ENCODE peak calls at places on chromosome 15, in seven cellular contexts. E, W, H, C, L, V and Q are unnamed samples.

GRCh38 chr15:32028921-32029320 is 1.4 kb upstream of the CHRNA7 start:
- DNase-seq in E (no peak), W (peak; percentile 62), H (no peak), C (no peak), L (no peak), V (no peak), Q (no peak)

GRCh38 chr15:75232826-75233503 is 25.2 kb upstream of the GOLGA6C start:
- DNase-seq in E (no peak), W (no peak), H (no peak), C (no peak), L (no peak), V (no peak), Q (no peak)

GRCh38 chr15:64699767-64700388 is 75.5 kb downstream of the RBPMS2 start:
- DNase-seq in E (peak; percentile 51), W (peak; percentile 49), H (no peak), C (peak; percentile 63), L (no peak), V (no peak), Q (no peak)

GRCh38 chr15:23877502-23878412 is 190.7 kb upstream of the NDN start:
- DNase-seq in E (peak; percentile 33), W (peak; percentile 68), H (no peak), C (peak; percentile 17), L (no peak), V (no peak), Q (no peak)

GRCh38 chr15:26887926-26888666 is 21.2 kb downstream of the GABRA5 start:
- DNase-seq in E (no peak), W (no peak), H (no peak), C (no peak), L (peak; percentile 11), V (no peak), Q (no peak)

GRCh38 chr15:67855842-67856241 is 16.0 kb upstream of the RNU6-1 start:
- DNase-seq in E (no peak), W (no peak), H (no peak), C (no peak), L (no peak), V (no peak), Q (no peak)

GRCh38 chr15:40115670-40116093 is 7.0 kb upstream of the BMF start:
- DNase-seq in E (no peak), W (no peak), H (peak; percentile 77), C (peak; percentile 32), L (no peak), V (no peak), Q (no peak)

GRCh38 chr15:48493084-48493762 is 152.3 kb downstream of the FBN1 start:
- DNase-seq in E (peak; percentile 91), W (no peak), H (no peak), C (peak; percentile 84), L (peak; percentile 96), V (peak; percentile 91), Q (no peak)

GRCh38 chr15:78037328-78037727 is 40.2 kb downstream of the TBC1D2B start:
- DNase-seq in E (no peak), W (no peak), H (no peak), C (no peak), L (no peak), V (no peak), Q (no peak)

GRCh38 chr15:79629687-79630086 is 197.6 kb downstream of the MINAR1 start:
- DNase-seq in E (no peak), W (no peak), H (no peak), C (peak; percentile 43), L (peak; percentile 10), V (no peak), Q (no peak)